ENCODE peak calls at places on chromosome 10, in eight cellular contexts. One of them, this sample, is unnamed.

GRCh38 chr10:1736180-1736971 is 949 bp downstream of the ADARB2 start:
- DNase-seq in heart left ventricle: peak; percentile 36
- DNase-seq in ovary: no peak
- DNase-seq in stomach: no peak
- DNase-seq in HepG2: no peak
- DNase-seq in upper lobe of left lung: no peak
- DNase-seq in A549: no peak
- DNase-seq in sigmoid colon: no peak
- DNase-seq in this sample: no peak

GRCh38 chr10:11036424-11037011 is 18.8 kb downstream of the CELF2 start:
- DNase-seq in heart left ventricle: no peak
- DNase-seq in ovary: no peak
- DNase-seq in stomach: peak; percentile 55
- DNase-seq in HepG2: peak; percentile 11
- DNase-seq in upper lobe of left lung: peak; percentile 40
- DNase-seq in A549: peak; percentile 38
- DNase-seq in sigmoid colon: no peak
- DNase-seq in this sample: no peak

GRCh38 chr10:49752584-49752983 is 9.5 kb downstream of the OGDHL start:
- DNase-seq in heart left ventricle: no peak
- DNase-seq in ovary: no peak
- DNase-seq in stomach: no peak
- DNase-seq in HepG2: no peak
- DNase-seq in upper lobe of left lung: no peak
- DNase-seq in A549: no peak
- DNase-seq in sigmoid colon: no peak
- DNase-seq in this sample: peak; percentile 88

GRCh38 chr10:814536-815302 is 116.8 kb downstream of the LARP4B start:
- DNase-seq in heart left ventricle: no peak
- DNase-seq in ovary: no peak
- DNase-seq in stomach: no peak
- DNase-seq in HepG2: no peak
- DNase-seq in upper lobe of left lung: no peak
- DNase-seq in A549: no peak
- DNase-seq in sigmoid colon: no peak
- DNase-seq in this sample: peak; percentile 62

GRCh38 chr10:69866246-69866687 is 64.6 kb downstream of the COL13A1 start:
- DNase-seq in heart left ventricle: no peak
- DNase-seq in ovary: no peak
- DNase-seq in stomach: no peak
- DNase-seq in HepG2: no peak
- DNase-seq in upper lobe of left lung: no peak
- DNase-seq in A549: no peak
- DNase-seq in sigmoid colon: no peak
- DNase-seq in this sample: no peak

GRCh38 chr10:122279725-122280141 is 8.6 kb downstream of the BTBD16 start:
- DNase-seq in heart left ventricle: no peak
- DNase-seq in ovary: no peak
- DNase-seq in stomach: peak; percentile 34
- DNase-seq in HepG2: peak; percentile 54
- DNase-seq in upper lobe of left lung: peak; percentile 18
- DNase-seq in A549: peak; percentile 56
- DNase-seq in sigmoid colon: peak; percentile 58
- DNase-seq in this sample: no peak

GRCh38 chr10:125222515-125222914 is 62.2 kb upstream of the CTBP2 start:
- DNase-seq in heart left ventricle: no peak
- DNase-seq in ovary: no peak
- DNase-seq in stomach: no peak
- DNase-seq in HepG2: no peak
- DNase-seq in upper lobe of left lung: no peak
- DNase-seq in A549: no peak
- DNase-seq in sigmoid colon: no peak
- DNase-seq in this sample: no peak

GRCh38 chr10:70575486-70575873 is 27.1 kb downstream of the PRF1 start:
- DNase-seq in heart left ventricle: no peak
- DNase-seq in ovary: no peak
- DNase-seq in stomach: no peak
- DNase-seq in HepG2: no peak
- DNase-seq in upper lobe of left lung: no peak
- DNase-seq in A549: no peak
- DNase-seq in sigmoid colon: peak; percentile 61
- DNase-seq in this sample: no peak

GRCh38 chr10:69004821-69005220 is 16.2 kb downstream of the KIFBP start:
- DNase-seq in heart left ventricle: no peak
- DNase-seq in ovary: no peak
- DNase-seq in stomach: no peak
- DNase-seq in HepG2: peak; percentile 17
- DNase-seq in upper lobe of left lung: no peak
- DNase-seq in A549: peak; percentile 47
- DNase-seq in sigmoid colon: no peak
- DNase-seq in this sample: no peak

GRCh38 chr10:20993387-20994170 is 96.5 kb upstream of the NEBL start:
- DNase-seq in heart left ventricle: no peak
- DNase-seq in ovary: no peak
- DNase-seq in stomach: no peak
- DNase-seq in HepG2: no peak
- DNase-seq in upper lobe of left lung: no peak
- DNase-seq in A549: no peak
- DNase-seq in sigmoid colon: no peak
- DNase-seq in this sample: no peak

GRCh38 chr10:58511765-58512469 is 755 bp upstream of the BICC1 start:
- DNase-seq in heart left ventricle: peak; percentile 60
- DNase-seq in ovary: peak; percentile 30
- DNase-seq in stomach: no peak
- DNase-seq in HepG2: peak; percentile 59
- DNase-seq in upper lobe of left lung: no peak
- DNase-seq in A549: peak; percentile 17
- DNase-seq in sigmoid colon: no peak
- DNase-seq in this sample: no peak

GRCh38 chr10:22316286-22317120 is at the start of gene COMMD3:
- DNase-seq in heart left ventricle: peak; percentile 93
- DNase-seq in ovary: peak; percentile 87
- DNase-seq in stomach: peak; percentile 87
- DNase-seq in HepG2: peak; percentile 58
- DNase-seq in upper lobe of left lung: peak; percentile 87
- DNase-seq in A549: peak; percentile 87
- DNase-seq in sigmoid colon: peak; percentile 96
- DNase-seq in this sample: peak; percentile 97

GRCh38 chr10:5840314-5841307 is 27.4 kb upstream of the GDI2 start:
- DNase-seq in heart left ventricle: peak; percentile 80
- DNase-seq in ovary: peak; percentile 12
- DNase-seq in stomach: no peak
- DNase-seq in HepG2: peak; percentile 73
- DNase-seq in upper lobe of left lung: no peak
- DNase-seq in A549: no peak
- DNase-seq in sigmoid colon: no peak
- DNase-seq in this sample: no peak

GRCh38 chr10:6678211-6678803 is 98.2 kb upstream of the PRKCQ start:
- DNase-seq in heart left ventricle: no peak
- DNase-seq in ovary: peak; percentile 31
- DNase-seq in stomach: peak; percentile 56
- DNase-seq in HepG2: peak; percentile 22
- DNase-seq in upper lobe of left lung: peak; percentile 50
- DNase-seq in A549: peak; percentile 63
- DNase-seq in sigmoid colon: no peak
- DNase-seq in this sample: no peak

GRCh38 chr10:86079088-86079487 is 287.5 kb downstream of the GRID1 start:
- DNase-seq in heart left ventricle: no peak
- DNase-seq in ovary: no peak
- DNase-seq in stomach: peak; percentile 5
- DNase-seq in HepG2: no peak
- DNase-seq in upper lobe of left lung: no peak
- DNase-seq in A549: no peak
- DNase-seq in sigmoid colon: no peak
- DNase-seq in this sample: no peak

GRCh38 chr10:30111340-30111980 is 52.1 kb upstream of the JCAD start:
- DNase-seq in heart left ventricle: no peak
- DNase-seq in ovary: no peak
- DNase-seq in stomach: no peak
- DNase-seq in HepG2: no peak
- DNase-seq in upper lobe of left lung: no peak
- DNase-seq in A549: peak; percentile 24
- DNase-seq in sigmoid colon: no peak
- DNase-seq in this sample: no peak

GRCh38 chr10:114825513-114826253 is 4.1 kb downstream of the FHIP2A start:
- DNase-seq in heart left ventricle: no peak
- DNase-seq in ovary: no peak
- DNase-seq in stomach: no peak
- DNase-seq in HepG2: no peak
- DNase-seq in upper lobe of left lung: no peak
- DNase-seq in A549: peak; percentile 19
- DNase-seq in sigmoid colon: no peak
- DNase-seq in this sample: no peak

GRCh38 chr10:75406158-75407065 is 4.8 kb upstream of the ZNF503 start:
- DNase-seq in heart left ventricle: no peak
- DNase-seq in ovary: peak; percentile 24
- DNase-seq in stomach: peak; percentile 27
- DNase-seq in HepG2: no peak
- DNase-seq in upper lobe of left lung: peak; percentile 25
- DNase-seq in A549: no peak
- DNase-seq in sigmoid colon: no peak
- DNase-seq in this sample: no peak

GRCh38 chr10:78381072-78381471 is 347.4 kb downstream of the RPS24 start:
- DNase-seq in heart left ventricle: no peak
- DNase-seq in ovary: no peak
- DNase-seq in stomach: no peak
- DNase-seq in HepG2: no peak
- DNase-seq in upper lobe of left lung: no peak
- DNase-seq in A549: no peak
- DNase-seq in sigmoid colon: no peak
- DNase-seq in this sample: no peak

GRCh38 chr10:76487582-76487981 is 1056.2 kb downstream of the LRMDA start:
- DNase-seq in heart left ventricle: no peak
- DNase-seq in ovary: no peak
- DNase-seq in stomach: no peak
- DNase-seq in HepG2: no peak
- DNase-seq in upper lobe of left lung: no peak
- DNase-seq in A549: no peak
- DNase-seq in sigmoid colon: no peak
- DNase-seq in this sample: no peak

GRCh38 chr10:126054191-126054590 is 157.8 kb downstream of the FANK1 start:
- DNase-seq in heart left ventricle: no peak
- DNase-seq in ovary: no peak
- DNase-seq in stomach: no peak
- DNase-seq in HepG2: no peak
- DNase-seq in upper lobe of left lung: no peak
- DNase-seq in A549: no peak
- DNase-seq in sigmoid colon: no peak
- DNase-seq in this sample: no peak

GRCh38 chr10:133097418-133097817 is 9.7 kb downstream of the ADGRA1 start:
- DNase-seq in heart left ventricle: peak; percentile 30
- DNase-seq in ovary: no peak
- DNase-seq in stomach: no peak
- DNase-seq in HepG2: no peak
- DNase-seq in upper lobe of left lung: no peak
- DNase-seq in A549: no peak
- DNase-seq in sigmoid colon: no peak
- DNase-seq in this sample: no peak

DNA sequence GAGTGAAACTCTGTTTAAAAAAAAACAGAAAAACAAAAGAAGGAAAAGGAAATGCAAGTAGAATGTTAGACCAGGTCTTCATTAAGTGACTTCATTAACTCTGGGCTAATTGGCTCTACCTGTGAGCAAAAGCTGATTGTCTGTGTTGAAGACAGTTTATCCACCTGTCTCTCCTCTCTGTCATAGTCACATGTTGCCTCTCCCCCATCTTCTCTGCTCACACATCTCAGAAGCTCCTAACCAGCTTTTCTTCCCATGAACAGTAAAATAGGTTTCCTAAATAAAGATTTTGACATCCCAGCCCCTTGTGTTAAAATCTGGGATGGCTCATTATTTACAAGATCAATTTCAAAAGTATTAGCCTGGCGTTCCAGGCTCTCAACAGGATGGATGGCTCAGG is 222.7 kb downstream of the CACNB2 start:
- DNase-seq in heart left ventricle: no peak
- DNase-seq in ovary: no peak
- DNase-seq in stomach: no peak
- DNase-seq in HepG2: no peak
- DNase-seq in upper lobe of left lung: no peak
- DNase-seq in A549: no peak
- DNase-seq in sigmoid colon: no peak
- DNase-seq in this sample: peak; percentile 57
- H3K27ac ChIP-seq in heart left ventricle: no peak overlapping the region
- H3K27ac ChIP-seq in ovary: no peak overlapping the region
- H3K27ac ChIP-seq in stomach: no peak overlapping the region
- H3K27ac ChIP-seq in HepG2: no peak overlapping the region
- H3K27ac ChIP-seq in upper lobe of left lung: no peak overlapping the region
- H3K27ac ChIP-seq in A549: no peak overlapping the region
- H3K27ac ChIP-seq in sigmoid colon: no peak overlapping the region
- H3K27ac ChIP-seq in this sample: no peak overlapping the region

GRCh38 chr10:12349628-12350166 is 350 bp downstream of the CAMK1D start:
- DNase-seq in heart left ventricle: no peak
- DNase-seq in ovary: no peak
- DNase-seq in stomach: no peak
- DNase-seq in HepG2: no peak
- DNase-seq in upper lobe of left lung: no peak
- DNase-seq in A549: no peak
- DNase-seq in sigmoid colon: peak; percentile 69
- DNase-seq in this sample: no peak
- TF ChIP-seq POLR2A in heart left ventricle: no peak
- TF ChIP-seq POLR2A in ovary: no peak
- TF ChIP-seq POLR2A in stomach: no peak
- TF ChIP-seq POLR2A in HepG2: no peak
- TF ChIP-seq POLR2A in upper lobe of left lung: no peak
- TF ChIP-seq POLR2A in A549: no peak
- TF ChIP-seq POLR2A in sigmoid colon: no peak
- TF ChIP-seq POLR2A in this sample: no peak

DNA sequence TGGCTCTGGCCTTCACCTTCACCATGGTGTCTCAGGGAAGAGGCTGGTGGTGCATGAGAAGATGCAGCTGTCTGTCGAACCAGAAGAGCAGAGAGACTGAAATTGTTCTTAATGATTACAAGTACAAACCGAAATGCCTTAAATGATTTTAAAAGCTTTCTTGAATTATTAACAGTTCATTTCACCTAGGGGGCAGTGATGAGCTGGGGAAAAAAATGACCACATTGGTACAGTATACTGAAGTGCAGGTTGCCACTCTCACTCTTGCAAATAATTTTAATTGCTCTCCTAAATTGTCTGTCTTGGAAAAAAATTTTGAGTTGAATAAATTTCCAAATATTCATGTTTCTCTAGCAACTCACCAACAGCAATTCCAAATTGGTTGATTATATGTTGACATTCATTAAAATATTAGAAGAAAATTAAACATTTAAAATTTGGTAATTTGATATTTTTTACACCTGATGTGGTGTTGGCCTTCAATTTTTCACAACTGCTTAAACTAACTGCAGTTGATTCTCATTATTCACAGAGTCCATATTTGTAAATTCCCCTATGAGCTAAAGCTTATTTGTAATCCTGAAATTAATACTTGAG is 692.6 kb downstream of the ZWINT start:
- DNase-seq in heart left ventricle: no peak
- DNase-seq in ovary: no peak
- DNase-seq in stomach: no peak
- DNase-seq in HepG2: peak; percentile 18
- DNase-seq in upper lobe of left lung: no peak
- DNase-seq in A549: peak; percentile 29
- DNase-seq in sigmoid colon: no peak
- DNase-seq in this sample: no peak
- TF ChIP-seq CTCF in heart left ventricle: no peak
- TF ChIP-seq CTCF in ovary: no peak
- TF ChIP-seq CTCF in stomach: no peak
- TF ChIP-seq CTCF in HepG2: no peak
- TF ChIP-seq CTCF in upper lobe of left lung: no peak
- TF ChIP-seq CTCF in A549: peak; percentile 21
- TF ChIP-seq CTCF in sigmoid colon: no peak
- TF ChIP-seq CTCF in this sample: no peak

GRCh38 chr10:102326031-102326430 is 69.5 kb upstream of the NFKB2 start:
- DNase-seq in heart left ventricle: no peak
- DNase-seq in ovary: no peak
- DNase-seq in stomach: no peak
- DNase-seq in HepG2: no peak
- DNase-seq in upper lobe of left lung: no peak
- DNase-seq in A549: no peak
- DNase-seq in sigmoid colon: no peak
- DNase-seq in this sample: no peak
- H3K27ac ChIP-seq in heart left ventricle: no peak overlapping the region
- H3K27ac ChIP-seq in ovary: no peak overlapping the region
- H3K27ac ChIP-seq in stomach: no peak overlapping the region
- H3K27ac ChIP-seq in HepG2: no peak overlapping the region
- H3K27ac ChIP-seq in upper lobe of left lung: no peak overlapping the region
- H3K27ac ChIP-seq in A549: no peak overlapping the region
- H3K27ac ChIP-seq in sigmoid colon: no peak overlapping the region
- H3K27ac ChIP-seq in this sample: no peak overlapping the region